ENCODE peak calls at places on chromosomes 2 and 18, in six cellular contexts. O is SK-N-MC; D is small intestine; U is NCI-H1417; C is NCI-H1105 treated with DMSO at 0.1 percent for 48 hours; H is activated naive CD4-positive, alpha-beta T cell treated with anti-CD3 and anti-CD28 coated beads for 36 hours. K is an unnamed sample.

GRCh38 chr2:207777124-207777523 is 7.4 kb upstream of the FZD5 start:
- DNase-seq in C (no peak), D (no peak), O (no peak), U (no peak), H (no peak), K (no peak)

GRCh38 chr18:62637807-62638687 is 77.3 kb upstream of the PHLPP1 start:
- DNase-seq in U (peak; percentile 30), H (peak; percentile 66), O (peak; percentile 3), C (no peak), D (peak; percentile 40), K (no peak)

GRCh38 chr2:200040251-200040650 is 84.9 kb downstream of the MAIP1 start:
- DNase-seq in D (no peak), O (no peak), U (no peak), C (no peak), H (no peak), K (no peak)

GRCh38 chr2:180938419-180938818 is 42.0 kb upstream of the UBE2E3 start:
- DNase-seq in O (no peak), C (no peak), U (no peak), D (no peak), H (no peak), K (no peak)

GRCh38 chr2:224432003-224432574 is 30.2 kb upstream of the FAM124B start:
- DNase-seq in D (no peak), H (peak; percentile 10), C (no peak), U (no peak), O (no peak), K (no peak)

GRCh38 chr2:25879133-25879730 is 945 bp upstream of the ASXL2 start:
- DNase-seq in O (no peak), C (no peak), U (no peak), H (no peak), D (no peak), K (no peak)

GRCh38 chr18:49238433-49239042 is 221.9 kb downstream of the DYM start:
- DNase-seq in D (no peak), H (no peak), C (no peak), U (no peak), O (no peak), K (no peak)

GRCh38 chr2:219460424-219460926 is 25.8 kb downstream of the SPEG start:
- DNase-seq in C (no peak), D (no peak), U (no peak), H (no peak), O (no peak), K (peak; percentile 82)

GRCh38 chr2:64062840-64063239 is 43.6 kb upstream of the VPS54 start:
- DNase-seq in C (no peak), U (no peak), O (no peak), D (peak; percentile 46), H (peak; percentile 36), K (no peak)

GRCh38 chr2:48433682-48434081 is 96.3 kb upstream of the STON1 start:
- DNase-seq in C (no peak), O (no peak), H (no peak), D (no peak), U (no peak), K (no peak)